ENCODE peak calls at places on chromosomes 12 and 14, in four cellular contexts. One of them, this sample, is unnamed. For H3K79me1, the result is how much of the 10 kb centered on the place peaks cover.

GRCh38 chr12:34396861-34397590 is 374.7 kb downstream of the ALG10 start:
- DNase-seq in IMR-90: no peak
- DNase-seq in H1: no peak
- DNase-seq in mesendoderm: no peak
- DNase-seq in this sample: peak

GRCh38 chr12:89353188-89353822 is 1.0 kb upstream of the DUSP6 start:
- DNase-seq in IMR-90: peak
- DNase-seq in mesendoderm: peak
- DNase-seq in H1: no peak
- DNase-seq in this sample: peak

GRCh38 chr12:47021298-47021697 is 58.1 kb upstream of the PCED1B start:
- DNase-seq in IMR-90: peak
- DNase-seq in H1: no peak
- DNase-seq in mesendoderm: peak
- DNase-seq in this sample: no peak

GRCh38 chr14:71773900-71774481 is 158.2 kb upstream of the RGS6 start:
- DNase-seq in IMR-90: no peak
- DNase-seq in H1: no peak
- DNase-seq in mesendoderm: no peak
- DNase-seq in this sample: no peak

GRCh38 chr12:65099182-65099581 is 21.9 kb downstream of the WIF1 start:
- DNase-seq in IMR-90: no peak
- DNase-seq in H1: no peak
- DNase-seq in mesendoderm: no peak
- DNase-seq in this sample: no peak

GRCh38 chr14:104845834-104846441 is 19.1 kb upstream of the CEP170B start:
- DNase-seq in H1: no peak
- DNase-seq in IMR-90: no peak
- DNase-seq in mesendoderm: no peak
- DNase-seq in this sample: no peak

GRCh38 chr12:74641694-74642093 is 104.1 kb downstream of the ATXN7L3B start:
- DNase-seq in H1: no peak
- DNase-seq in IMR-90: no peak
- DNase-seq in mesendoderm: no peak
- DNase-seq in this sample: no peak

GRCh38 chr14:37870947-37871346 is 275.5 kb downstream of the TTC6 start:
- DNase-seq in mesendoderm: no peak
- DNase-seq in H1: no peak
- DNase-seq in IMR-90: no peak
- DNase-seq in this sample: no peak

GRCh38 chr14:63357841-63358240 is 39.1 kb upstream of the GPHB5 start:
- DNase-seq in H1: no peak
- DNase-seq in IMR-90: no peak
- DNase-seq in mesendoderm: no peak
- DNase-seq in this sample: no peak

GRCh38 chr12:74963304-74963703 is 246.3 kb downstream of the KCNC2 start:
- DNase-seq in IMR-90: no peak
- DNase-seq in mesendoderm: no peak
- DNase-seq in H1: no peak
- DNase-seq in this sample: no peak

GRCh38 chr12:30930238-30931010 is 3.9 kb downstream of the TSPAN11 start:
- DNase-seq in mesendoderm: no peak
- DNase-seq in H1: no peak
- DNase-seq in IMR-90: no peak
- DNase-seq in this sample: no peak

GRCh38 chr14:71666579-71667145 is 265.6 kb upstream of the RGS6 start:
- DNase-seq in H1: no peak
- DNase-seq in IMR-90: no peak
- DNase-seq in mesendoderm: no peak
- DNase-seq in this sample: no peak

GRCh38 chr14:54353694-54354093 is 43.1 kb upstream of the CDKN3 start:
- DNase-seq in mesendoderm: no peak
- DNase-seq in H1: no peak
- DNase-seq in IMR-90: no peak
- DNase-seq in this sample: no peak
- H3K56ac ChIP-seq in mesendoderm: no peak
- H3K56ac ChIP-seq in H1: no peak
- H3K56ac ChIP-seq in IMR-90: no peak
- H3K56ac ChIP-seq in this sample: no peak

DNA sequence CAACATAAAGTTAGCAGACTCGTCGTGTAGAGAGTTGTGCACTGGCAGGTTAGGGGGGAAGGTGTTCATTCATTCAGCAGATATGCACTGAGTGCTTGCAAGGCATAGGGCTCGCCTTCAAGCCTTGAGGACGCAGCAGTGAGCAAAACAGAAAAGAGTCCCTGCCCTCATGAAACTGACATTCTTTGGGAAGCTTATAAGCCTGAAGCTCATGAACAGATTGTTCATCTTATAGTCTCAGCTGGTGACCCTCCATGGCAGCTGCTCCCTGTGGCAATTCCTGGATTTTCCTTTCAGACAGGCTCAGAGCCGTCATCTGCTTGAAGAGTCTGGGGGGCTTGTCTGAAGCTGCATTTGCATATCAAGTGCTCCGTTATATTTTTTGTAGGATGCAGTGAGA is 148.4 kb downstream of the PRKCH start:
- DNase-seq in IMR-90: no peak
- DNase-seq in H1: no peak
- DNase-seq in mesendoderm: no peak
- DNase-seq in this sample: no peak
- H3K79me1 ChIP-seq in IMR-90: under half
- H3K79me1 ChIP-seq in H1: under half
- H3K79me1 ChIP-seq in mesendoderm: under half
- H3K79me1 ChIP-seq in this sample: under half

GRCh38 chr12:57813971-57814771 is 4.4 kb downstream of the AVIL start:
- DNase-seq in mesendoderm: no peak
- DNase-seq in IMR-90: no peak
- DNase-seq in H1: no peak
- DNase-seq in this sample: peak

GRCh38 chr12:57816855-57817151 is 1.7 kb downstream of the AVIL start:
- DNase-seq in H1: no peak
- DNase-seq in IMR-90: no peak
- DNase-seq in mesendoderm: no peak
- DNase-seq in this sample: no peak

GRCh38 chr12:57816001-57816854 is 2.3 kb downstream of the AVIL start:
- DNase-seq in IMR-90: no peak
- DNase-seq in mesendoderm: no peak
- DNase-seq in H1: no peak
- DNase-seq in this sample: no peak

GRCh38 chr12:57815177-57816000 is 3.1 kb downstream of the AVIL start:
- DNase-seq in mesendoderm: peak
- DNase-seq in IMR-90: no peak
- DNase-seq in H1: peak
- DNase-seq in this sample: peak

GRCh38 chr12:57817261-57817989 is 1.1 kb downstream of the AVIL start:
- DNase-seq in H1: no peak
- DNase-seq in IMR-90: no peak
- DNase-seq in mesendoderm: no peak
- DNase-seq in this sample: no peak
- H4K5ac ChIP-seq in H1: no peak
- H4K5ac ChIP-seq in IMR-90: no peak
- H4K5ac ChIP-seq in mesendoderm: no peak
- H4K5ac ChIP-seq in this sample: no peak

DNA sequence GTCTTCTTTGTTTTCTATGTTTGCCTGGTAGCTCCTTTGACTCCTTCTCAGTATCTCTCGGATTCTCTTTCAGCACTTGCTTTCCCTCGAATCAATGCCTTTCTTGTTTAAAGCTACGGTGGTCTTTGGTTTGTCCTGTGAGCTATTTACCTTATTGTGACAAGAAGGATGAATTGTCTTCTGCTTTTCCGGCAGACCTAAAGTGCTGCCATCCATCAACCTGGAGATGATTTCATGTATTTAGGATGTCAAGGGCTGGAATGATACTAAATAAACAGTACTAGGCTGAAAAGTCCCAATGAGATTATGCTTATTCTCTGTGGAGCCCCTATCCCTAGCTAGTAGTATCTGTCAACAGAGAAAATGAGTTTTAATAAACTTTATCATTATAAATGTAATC is 541.6 kb downstream of the NOVA1 start:
- DNase-seq in IMR-90: no peak
- DNase-seq in mesendoderm: no peak
- DNase-seq in H1: no peak
- DNase-seq in this sample: no peak
- H3K56ac ChIP-seq in IMR-90: no peak
- H3K56ac ChIP-seq in mesendoderm: no peak
- H3K56ac ChIP-seq in H1: no peak
- H3K56ac ChIP-seq in this sample: no peak

DNA sequence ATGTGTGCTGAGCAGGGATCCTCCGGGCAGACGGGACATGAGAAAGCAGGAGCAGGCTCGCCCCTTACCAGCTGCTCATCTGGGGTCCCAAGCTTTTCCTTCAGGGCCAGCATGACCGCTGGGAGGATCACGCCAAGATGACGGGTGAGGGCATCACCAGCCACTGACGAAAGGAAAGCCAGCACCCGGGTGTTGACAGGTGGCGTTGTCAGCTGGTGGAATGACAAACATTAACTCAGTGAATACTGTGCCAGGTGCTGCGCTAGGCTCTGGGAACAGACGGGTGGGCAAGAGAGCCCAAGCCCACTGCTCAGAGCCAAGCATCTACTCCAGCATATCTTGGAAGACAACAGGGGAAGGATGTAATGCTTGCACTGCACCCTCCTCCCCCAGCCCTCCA is 21.3 kb upstream of the RAB35 start:
- DNase-seq in H1: no peak
- DNase-seq in IMR-90: no peak
- DNase-seq in mesendoderm: no peak
- DNase-seq in this sample: no peak
- H3K79me1 ChIP-seq in H1: under half
- H3K79me1 ChIP-seq in IMR-90: half or more
- H3K79me1 ChIP-seq in mesendoderm: under half
- H3K79me1 ChIP-seq in this sample: under half

GRCh38 chr12:114425031-114425626 is 19.2 kb upstream of the TBX5 start:
- DNase-seq in IMR-90: peak
- DNase-seq in H1: no peak
- DNase-seq in mesendoderm: no peak
- DNase-seq in this sample: no peak
- H4K5ac ChIP-seq in IMR-90: peak
- H4K5ac ChIP-seq in H1: no peak
- H4K5ac ChIP-seq in mesendoderm: no peak
- H4K5ac ChIP-seq in this sample: no peak

GRCh38 chr12:90794212-90794611 is 160.8 kb downstream of the CCER1 start:
- DNase-seq in mesendoderm: no peak
- DNase-seq in IMR-90: no peak
- DNase-seq in H1: no peak
- DNase-seq in this sample: no peak

GRCh38 chr12:90790747-90791146 is 164.2 kb downstream of the CCER1 start:
- DNase-seq in IMR-90: no peak
- DNase-seq in H1: no peak
- DNase-seq in mesendoderm: no peak
- DNase-seq in this sample: no peak

DNA sequence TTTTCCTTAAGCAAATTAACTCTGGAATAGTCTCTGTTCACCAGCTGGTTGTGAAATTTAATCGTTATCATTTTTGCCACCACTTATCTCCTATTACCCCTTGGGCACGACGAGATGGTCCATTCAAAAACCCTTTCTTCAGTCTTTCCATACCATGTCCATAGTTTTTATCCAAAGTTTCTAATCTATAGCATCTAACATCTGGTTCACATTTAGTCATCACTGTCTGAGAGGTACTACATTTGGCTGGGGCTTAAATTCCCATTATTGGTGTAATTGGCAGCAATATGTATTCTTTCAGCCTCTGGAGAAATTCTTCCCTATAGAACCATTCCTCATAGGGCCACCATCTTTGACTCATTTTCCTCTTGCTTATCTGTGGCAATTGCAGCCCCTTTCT is 163.5 kb downstream of the CCER1 start:
- DNase-seq in mesendoderm: no peak
- DNase-seq in IMR-90: no peak
- DNase-seq in H1: no peak
- DNase-seq in this sample: no peak
- H3K56ac ChIP-seq in mesendoderm: no peak
- H3K56ac ChIP-seq in IMR-90: no peak
- H3K56ac ChIP-seq in H1: no peak
- H3K56ac ChIP-seq in this sample: no peak